ENCODE peak calls at places on chromosome 9, in six cellular contexts. O is NCI-H1092, A is A172, Q is dorsolateral prefrontal cortex, L is HCT116, S is iPS-NIHi11. T is an unnamed sample.

GRCh38 chr9:134575103-134575816 is 66.3 kb upstream of the COL5A1 start:
- DNase-seq in A (no peak), S (no peak), Q (no peak), L (no peak), O (no peak), T (no peak)

GRCh38 chr9:137341227-137341626 is 39.2 kb upstream of the NRARP start:
- DNase-seq in A (no peak), S (no peak), L (no peak), O (no peak), Q (no peak), T (no peak)

GRCh38 chr9:99030082-99030481 is 74.8 kb upstream of the TGFBR1 start:
- DNase-seq in A (peak; percentile 34), L (no peak), Q (no peak), S (no peak), O (no peak), T (no peak)

GRCh38 chr9:123349691-123350480 is 6.1 kb upstream of the CRB2 start:
- DNase-seq in A (peak; percentile 75), S (peak; percentile 88), Q (peak; percentile 59), O (peak; percentile 51), L (peak; percentile 48), T (no peak)

GRCh38 chr9:130196643-130197042 is 24.4 kb downstream of the NCS1 start:
- DNase-seq in L (no peak), A (no peak), O (peak; percentile 88), Q (peak; percentile 55), S (no peak), T (no peak)

GRCh38 chr9:81890104-81890503 is 38.1 kb upstream of the SPATA31D4 start:
- DNase-seq in L (no peak), O (no peak), Q (no peak), S (no peak), A (no peak), T (no peak)

GRCh38 chr9:75147638-75148037 is 59.3 kb downstream of the OSTF1 start:
- DNase-seq in L (no peak), A (no peak), S (no peak), Q (no peak), O (no peak), T (no peak)

GRCh38 chr9:114803459-114803858 is 2.4 kb downstream of the TNFSF15 start:
- DNase-seq in S (no peak), A (no peak), O (no peak), L (no peak), Q (no peak), T (no peak)

T was measured in caudate nucleus.